ENCODE peak calls at places on chromosomes 12 and 14, in six cellular contexts. E is adipocyte; Y is lung; M is heart right ventricle; R is CD8-positive, alpha-beta memory T cell; N is mammary epithelial cell. C is an unnamed sample.

GRCh38 chr12:24352363-24352762 is 402.9 kb upstream of the SOX5 start:
- DNase-seq in E (no peak), Y (no peak), R (no peak), N (no peak), M (no peak), C (no peak)

GRCh38 chr14:65373011-65373670 is 39.4 kb upstream of the FUT8 start:
- DNase-seq in R (no peak), Y (no peak), M (no peak), E (no peak), N (peak; percentile 25), C (no peak)

GRCh38 chr14:52124791-52125661 is 56.2 kb upstream of the NID2 start:
- DNase-seq in N (peak; percentile 21), E (peak; percentile 88), R (no peak), Y (no peak), M (peak; percentile 40), C (no peak)

GRCh38 chr12:642633-643477 is 20.4 kb downstream of the NINJ2 start:
- DNase-seq in Y (peak; percentile 80), N (peak; percentile 29), E (peak; percentile 78), M (peak; percentile 77), R (peak; percentile 73), C (peak; percentile 90)

GRCh38 chr12:15404485-15404884 is 82.2 kb downstream of the PTPRO start:
- DNase-seq in Y (no peak), E (no peak), N (peak; percentile 60), M (no peak), R (no peak), C (no peak)

GRCh38 chr12:122590990-122591389 is 63.9 kb downstream of the KNTC1 start:
- DNase-seq in M (no peak), R (no peak), E (no peak), Y (no peak), N (no peak), C (no peak)

GRCh38 chr14:91119556-91120311 is 5.9 kb downstream of the DGLUCY start:
- DNase-seq in Y (no peak), M (no peak), R (no peak), N (peak; percentile 95), E (peak; percentile 32), C (peak; percentile 78)

GRCh38 chr12:108394196-108394595 is 55.1 kb upstream of the CMKLR1 start:
- DNase-seq in R (no peak), N (no peak), M (peak; percentile 13), Y (no peak), E (peak; percentile 89), C (peak; percentile 81)

GRCh38 chr12:22797686-22798085 is 172.7 kb downstream of the ETNK1 start:
- DNase-seq in N (no peak), Y (no peak), R (no peak), M (no peak), E (peak; percentile 12), C (no peak)

GRCh38 chr12:68349921-68350606 is 17.9 kb upstream of the MDM1 start:
- DNase-seq in R (no peak), E (no peak), M (no peak), Y (no peak), N (no peak), C (no peak)

GRCh38 chr12:87818416-87818815 is 210.8 kb downstream of the C12orf50 start:
- DNase-seq in E (no peak), N (no peak), M (no peak), Y (no peak), R (no peak), C (no peak)

GRCh38 chr12:105670664-105671063 is 340.2 kb downstream of the C12orf75 start:
- DNase-seq in E (peak; percentile 15), R (no peak), M (no peak), N (no peak), Y (peak; percentile 19), C (no peak)

GRCh38 chr12:22355011-22355580 is 20.6 kb upstream of the ST8SIA1 start:
- DNase-seq in M (no peak), Y (no peak), N (peak; percentile 47), E (no peak), R (no peak), C (no peak)

GRCh38 chr12:95443458-95443857 is 30.5 kb upstream of the METAP2 start:
- DNase-seq in Y (no peak), M (no peak), N (no peak), R (no peak), E (no peak), C (no peak)

GRCh38 chr12:25347716-25348261 is 97.1 kb upstream of the KRAS start:
- DNase-seq in E (peak; percentile 66), N (peak; percentile 64), M (no peak), R (no peak), Y (no peak), C (no peak)

GRCh38 chr12:72271401-72271740 is 799 bp upstream of the TRHDE start:
- DNase-seq in R (no peak), M (peak; percentile 5), N (no peak), E (peak; percentile 77), Y (no peak), C (peak; percentile 54)

GRCh38 chr14:66228267-66228970 is 257.8 kb upstream of the CCDC196 start:
- DNase-seq in M (no peak), R (no peak), N (peak; percentile 86), E (no peak), Y (no peak), C (peak; percentile 47)

GRCh38 chr12:52023182-52023975 is 16.6 kb downstream of the TAMALIN start:
- DNase-seq in N (peak; percentile 36), E (peak; percentile 92), Y (peak; percentile 90), R (peak; percentile 86), M (peak; percentile 86), C (peak; percentile 75)

GRCh38 chr12:24838531-24838950 is 110.4 kb downstream of the BCAT1 start:
- DNase-seq in N (peak; percentile 35), Y (no peak), R (no peak), E (peak; percentile 92), M (peak; percentile 10), C (no peak)

GRCh38 chr14:86777950-86778602 is 1214.9 kb downstream of the GALC start:
- DNase-seq in N (peak; percentile 49), E (peak; percentile 85), M (no peak), Y (no peak), R (no peak), C (no peak)

GRCh38 chr14:61385002-61385685 is 63.8 kb downstream of the PRKCH start:
- DNase-seq in E (no peak), M (no peak), Y (no peak), N (no peak), R (peak; percentile 47), C (no peak)

DNA sequence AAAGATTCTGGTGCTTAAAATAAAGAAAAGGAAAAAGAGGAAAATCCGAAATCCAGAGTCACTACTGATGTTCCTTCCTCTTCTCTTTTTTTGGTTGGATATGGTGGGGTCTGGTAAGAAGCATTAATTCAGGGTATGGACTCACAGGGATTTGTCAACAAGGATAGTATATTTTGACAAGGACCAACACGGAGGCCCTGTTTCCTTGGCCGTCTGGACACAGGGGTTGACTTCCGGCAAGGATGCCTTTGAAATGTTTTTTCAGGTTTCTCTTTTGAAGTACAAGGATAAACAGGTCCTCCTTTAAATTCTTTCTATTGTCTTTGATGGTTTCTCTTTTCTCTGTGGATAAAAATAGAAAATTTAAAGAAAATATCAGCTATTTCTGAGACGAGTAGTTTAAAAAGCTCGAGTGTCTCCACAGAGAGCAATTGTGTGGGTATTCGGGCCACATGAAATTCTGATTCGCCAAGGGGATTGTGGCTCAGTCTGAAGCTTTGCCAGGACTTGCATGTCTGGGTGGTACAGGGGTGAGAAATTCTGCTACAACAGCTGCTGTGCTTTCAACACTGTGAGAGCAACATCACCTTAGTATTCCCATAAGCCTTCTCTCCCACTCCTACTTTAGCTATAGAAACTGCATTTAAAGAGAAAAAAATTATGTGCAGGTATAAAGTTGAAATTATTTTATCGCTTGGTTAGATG is 88.5 kb upstream of the CSRP2 start:
- DNase-seq in Y (no peak), R (no peak), E (no peak), N (no peak), M (no peak), C (no peak)
- H3K9me3 ChIP-seq in Y (no peaks in the 10 kb centered on the region), R (no peaks in the 10 kb centered on the region), E (no peaks in the 10 kb centered on the region), N (no peaks in the 10 kb centered on the region), M (peaks cover 8% of the 10 kb centered on the region), C (no peaks in the 10 kb centered on the region)

GRCh38 chr12:109946913-109947312 is 46.8 kb downstream of the TCHP start:
- DNase-seq in R (no peak), N (no peak), E (no peak), M (no peak), Y (no peak), C (no peak)

GRCh38 chr12:109947511-109947910 is 47.4 kb downstream of the TCHP start:
- DNase-seq in Y (no peak), R (no peak), N (peak; percentile 11), E (peak; percentile 62), M (no peak), C (no peak)

GRCh38 chr12:109944975-109945374 is 44.9 kb downstream of the TCHP start:
- DNase-seq in R (no peak), Y (no peak), M (peak; percentile 30), N (no peak), E (peak; percentile 24), C (no peak)

GRCh38 chr12:109948382-109948781 is 47.8 kb downstream of the GIT2 start:
- DNase-seq in N (no peak), E (peak; percentile 15), R (no peak), Y (no peak), M (no peak), C (no peak)

DNA sequence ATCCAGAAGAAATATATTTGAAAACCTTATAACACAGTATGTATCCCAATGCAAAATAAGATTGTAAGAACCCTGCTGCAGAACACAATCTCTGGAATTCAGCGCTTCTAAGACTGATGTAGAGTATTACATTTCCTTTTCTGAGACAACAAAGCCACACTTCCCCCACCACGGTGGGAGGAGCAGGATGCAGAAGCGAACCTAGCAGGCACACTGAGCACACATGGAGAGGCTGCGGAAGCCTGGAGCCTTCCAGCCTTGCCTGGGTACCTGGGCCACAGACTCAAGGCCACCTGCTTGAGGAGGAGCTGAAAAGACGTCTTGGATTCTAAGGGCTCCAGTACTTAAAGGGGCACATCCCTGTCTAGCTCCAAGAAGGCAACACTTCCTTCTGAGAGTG is 46.4 kb downstream of the TCHP start:
- DNase-seq in M (peak; percentile 28), R (no peak), E (peak; percentile 63), N (no peak), Y (no peak), C (no peak)
- H3K36me3 ChIP-seq in M (peaks cover 11% of the 10 kb centered on the region), R (peaks cover 34% of the 10 kb centered on the region), E (peaks cover 26% of the 10 kb centered on the region), N (peaks cover 12% of the 10 kb centered on the region), Y (peaks cover 6% of the 10 kb centered on the region), C (peaks cover 38% of the 10 kb centered on the region)

GRCh38 chr12:47111854-47112253 is 32.1 kb upstream of the AMIGO2 start:
- DNase-seq in M (no peak), N (no peak), Y (no peak), R (no peak), E (no peak), C (no peak)

GRCh38 chr12:47110706-47111391 is 31.1 kb upstream of the AMIGO2 start:
- DNase-seq in R (no peak), E (no peak), Y (no peak), M (no peak), N (no peak), C (no peak)

GRCh38 chr12:47111392-47111778 is 31.6 kb upstream of the AMIGO2 start:
- DNase-seq in N (no peak), E (no peak), R (no peak), M (no peak), Y (no peak), C (no peak)

GRCh38 chr12:47107926-47108325 is 28.2 kb upstream of the AMIGO2 start:
- DNase-seq in M (no peak), Y (no peak), R (no peak), E (no peak), N (no peak), C (no peak)

GRCh38 chr12:47110011-47110541 is 30.3 kb upstream of the AMIGO2 start:
- DNase-seq in E (no peak), N (no peak), R (no peak), M (no peak), Y (no peak), C (no peak)
- H3K4me3 ChIP-seq in E (no peak overlapping the region), N (no peak overlapping the region), R (no peak overlapping the region), M (no peak overlapping the region), Y (no peak overlapping the region), C (no peak overlapping the region)

GRCh38 chr12:130461868-130462557 is 124.3 kb downstream of the PIWIL1 start:
- DNase-seq in N (no peak), M (no peak), E (no peak), Y (no peak), R (no peak), C (no peak)
- H3K9me3 ChIP-seq in N (peaks cover 56% of the 10 kb centered on the region), M (peaks cover under 1% of the 10 kb centered on the region), E (no peaks in the 10 kb centered on the region), Y (peaks cover 4% of the 10 kb centered on the region), R (no peaks in the 10 kb centered on the region), C (no peaks in the 10 kb centered on the region)